ENCODE peak calls at places on chromosomes 13 and 19, in ten cellular contexts. T is AG04449, C is body of pancreas, Q is kidney, K is HL-60, D is fibroblast of the aortic adventitia, G is left ventricle myocardium inferior, E is cardiac muscle cell, N is thoracic aorta, V is heart right ventricle. F is an unnamed sample.

GRCh38 chr19:29013325-29013724 is 199.6 kb downstream of the UQCRFS1 start:
- DNase-seq in T (no peak), C (no peak), Q (no peak), K (no peak), D (no peak), G (no peak), E (no peak), N (no peak), V (no peak), F (no peak)

GRCh38 chr13:108346376-108346775 is 76.9 kb downstream of the TNFSF13B start:
- DNase-seq in T (no peak), C (no peak), Q (no peak), K (no peak), D (no peak), G (no peak), E (no peak), N (no peak), V (no peak), F (no peak)

GRCh38 chr13:80141114-80141849 is 199.6 kb downstream of the SPRY2 start:
- DNase-seq in T (peak; percentile 49), C (peak; percentile 37), Q (no peak), K (no peak), D (peak; percentile 96), G (peak; percentile 68), E (peak; percentile 96), N (peak; percentile 13), V (peak; percentile 40), F (peak; percentile 63)

GRCh38 chr19:31518216-31518615 is 169.0 kb upstream of the TSHZ3 start:
- DNase-seq in T (no peak), C (no peak), Q (no peak), K (no peak), D (no peak), G (no peak), E (no peak), N (no peak), V (no peak), F (no peak)

GRCh38 chr13:48400820-48401219 is 12.1 kb downstream of the LPAR6 start:
- DNase-seq in T (peak; percentile 51), C (no peak), Q (no peak), K (no peak), D (peak; percentile 82), G (no peak), E (peak; percentile 72), N (no peak), V (no peak), F (peak; percentile 68)

GRCh38 chr19:2461751-2462634 is 5.2 kb upstream of the LMNB2 start:
- DNase-seq in T (no peak), C (peak; percentile 38), Q (peak; percentile 81), K (no peak), D (peak; percentile 51), G (peak; percentile 67), E (peak; percentile 71), N (no peak), V (peak; percentile 68), F (peak; percentile 36)

GRCh38 chr19:4866595-4867424 is 657 bp downstream of the PLIN3 start:
- DNase-seq in T (no peak), C (peak; percentile 60), Q (peak; percentile 89), K (peak; percentile 64), D (peak; percentile 54), G (peak; percentile 57), E (peak; percentile 53), N (no peak), V (peak; percentile 63), F (peak; percentile 60)

GRCh38 chr19:45999653-46000121 is 4.4 kb downstream of the CCDC61 start:
- DNase-seq in T (no peak), C (peak; percentile 25), Q (no peak), K (no peak), D (peak; percentile 33), G (no peak), E (peak; percentile 42), N (no peak), V (no peak), F (no peak)

GRCh38 chr19:5147971-5148793 is 179.3 kb downstream of the KDM4B start:
- DNase-seq in T (no peak), C (peak; percentile 4), Q (peak; percentile 65), K (no peak), D (peak; percentile 54), G (peak; percentile 10), E (no peak), N (peak; percentile 1), V (peak; percentile 25), F (no peak)

GRCh38 chr19:42479736-42480135 is 37.0 kb upstream of the CXCL17 start:
- DNase-seq in T (no peak), C (no peak), Q (no peak), K (no peak), D (no peak), G (no peak), E (no peak), N (no peak), V (no peak), F (no peak)

GRCh38 chr13:57644106-57644505 is 12.6 kb downstream of the PCDH17 start:
- DNase-seq in T (no peak), C (no peak), Q (no peak), K (no peak), D (no peak), G (no peak), E (no peak), N (no peak), V (no peak), F (no peak)

GRCh38 chr19:49165111-49165750 is 7.6 kb downstream of the TRPM4 start:
- DNase-seq in T (no peak), C (peak; percentile 50), Q (no peak), K (no peak), D (no peak), G (peak; percentile 44), E (no peak), N (no peak), V (no peak), F (no peak)
- H3K4me3 ChIP-seq in T (no peak overlapping the region), C (no peak overlapping the region), Q (no peak overlapping the region), K (no peak overlapping the region), D (no peak overlapping the region), G (peak overlapping the region; percentile 36), E (no peak overlapping the region), N (peak overlapping the region; percentile 60), V (peak overlapping the region; percentile 1), F (no peak overlapping the region)

GRCh38 chr13:23711355-23711754 is 141.1 kb downstream of the TNFRSF19 start:
- DNase-seq in T (no peak), C (no peak), Q (no peak), K (no peak), D (no peak), G (no peak), E (no peak), N (no peak), V (no peak), F (no peak)

GRCh38 chr13:23707674-23708073 is 137.5 kb downstream of the TNFRSF19 start:
- DNase-seq in T (no peak), C (peak; percentile 32), Q (no peak), K (no peak), D (peak; percentile 57), G (no peak), E (peak; percentile 54), N (no peak), V (no peak), F (peak; percentile 55)

GRCh38 chr13:23710366-23710765 is 140.2 kb downstream of the TNFRSF19 start:
- DNase-seq in T (no peak), C (no peak), Q (no peak), K (no peak), D (no peak), G (no peak), E (no peak), N (no peak), V (no peak), F (no peak)

GRCh38 chr13:23705578-23705977 is 135.4 kb downstream of the TNFRSF19 start:
- DNase-seq in T (no peak), C (no peak), Q (no peak), K (no peak), D (peak; percentile 31), G (no peak), E (peak; percentile 82), N (no peak), V (no peak), F (no peak)

GRCh38 chr13:23709521-23709920 is 139.3 kb downstream of the TNFRSF19 start:
- DNase-seq in T (no peak), C (no peak), Q (no peak), K (no peak), D (peak; percentile 45), G (no peak), E (no peak), N (no peak), V (no peak), F (peak; percentile 28)
- TF ChIP-seq CTCF in T (no peak), C (no peak), Q (no peak), K (no peak), D (peak; percentile 29), G (peak; percentile 41), E (no peak), N (no peak), V (no peak), F (peak; percentile 32)

GRCh38 chr19:55270172-55270942 is 9.6 kb downstream of the HSPBP1 start:
- DNase-seq in T (no peak), C (no peak), Q (peak; percentile 64), K (no peak), D (no peak), G (no peak), E (no peak), N (no peak), V (no peak), F (no peak)
- H3K4me3 ChIP-seq in T (no peak overlapping the region), C (no peak overlapping the region), Q (no peak overlapping the region), K (no peak overlapping the region), D (no peak overlapping the region), G (no peak overlapping the region), E (no peak overlapping the region), N (no peak overlapping the region), V (no peak overlapping the region), F (no peak overlapping the region)

GRCh38 chr13:111048387-111048786 is 66.7 kb upstream of the ARHGEF7 start:
- DNase-seq in T (no peak), C (no peak), Q (peak; percentile 43), K (no peak), D (no peak), G (no peak), E (no peak), N (no peak), V (no peak), F (no peak)

GRCh38 chr13:111046590-111047141 is 68.4 kb upstream of the ARHGEF7 start:
- DNase-seq in T (no peak), C (no peak), Q (no peak), K (no peak), D (peak; percentile 31), G (no peak), E (peak; percentile 34), N (no peak), V (no peak), F (peak; percentile 71)

GRCh38 chr13:111045170-111045569 is 69.9 kb upstream of the ARHGEF7 start:
- DNase-seq in T (no peak), C (no peak), Q (no peak), K (no peak), D (no peak), G (no peak), E (no peak), N (no peak), V (no peak), F (no peak)

GRCh38 chr13:111049791-111050538 is 65.1 kb upstream of the ARHGEF7 start:
- DNase-seq in T (no peak), C (peak; percentile 65), Q (peak; percentile 46), K (no peak), D (peak; percentile 49), G (no peak), E (peak; percentile 44), N (no peak), V (peak; percentile 33), F (peak; percentile 40)

DNA sequence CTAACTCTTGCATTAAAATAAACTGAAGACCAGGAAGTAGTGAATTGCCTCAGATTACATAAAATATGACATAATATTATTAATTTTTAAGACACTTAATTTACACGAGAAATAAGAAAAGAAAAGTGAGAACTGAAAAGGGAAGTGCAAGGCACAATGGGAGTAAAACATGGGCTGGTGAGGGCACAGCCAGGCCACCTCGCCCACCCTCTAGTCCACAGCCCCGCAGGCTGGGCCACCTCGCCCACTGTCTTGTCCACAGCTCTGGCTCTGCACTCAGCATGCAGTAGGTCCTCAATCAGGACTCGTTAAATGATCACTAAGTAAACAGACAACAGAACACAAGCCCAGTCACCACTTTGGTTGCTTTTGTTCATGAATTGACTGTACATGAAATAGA is 67.8 kb upstream of the ARHGEF7 start:
- DNase-seq in T (no peak), C (no peak), Q (no peak), K (no peak), D (no peak), G (no peak), E (no peak), N (no peak), V (no peak), F (no peak)
- TF ChIP-seq CTCF in T (no peak), C (no peak), Q (no peak), K (no peak), D (no peak), G (no peak), E (no peak), N (no peak), V (no peak), F (no peak)

F was measured in fibroblast of villous mesenchyme.